ENCODE peak calls at places on chromosome 17, in four cellular contexts. R, G, D and L are unnamed samples.

GRCh38 chr17:50527155-50527762 is 5.3 kb upstream of the EPN3 start:
- DNase-seq in R (no peak), G (no peak), D (no peak), L (no peak)

GRCh38 chr17:79142375-79142774 is 67.8 kb downstream of the ENGASE start:
- DNase-seq in R (no peak), G (no peak), D (no peak), L (no peak)

GRCh38 chr17:12395733-12396354 is 269.8 kb upstream of the MYOCD start:
- DNase-seq in R (peak; percentile 34), G (peak; percentile 31), D (no peak), L (peak; percentile 8)

GRCh38 chr17:15264542-15264941 is 584 bp downstream of the PMP22 start:
- DNase-seq in R (no peak), G (no peak), D (no peak), L (no peak)

GRCh38 chr17:28911411-28912045 is 8.6 kb upstream of the DHRS13 start:
- DNase-seq in R (no peak), G (no peak), D (no peak), L (no peak)

GRCh38 chr17:29111816-29112499 is 68.2 kb downstream of the MYO18A start:
- DNase-seq in R (peak; percentile 73), G (peak; percentile 82), D (no peak), L (peak; percentile 41)

GRCh38 chr17:14790518-14790917 is 474.6 kb downstream of the PMP22 start:
- DNase-seq in R (no peak), G (no peak), D (no peak), L (no peak)

GRCh38 chr17:54666559-54666958 is 234.1 kb upstream of the TOM1L1 start:
- DNase-seq in R (no peak), G (no peak), D (no peak), L (no peak)

GRCh38 chr17:57228921-57229320 is 27.4 kb upstream of the MSI2 start:
- DNase-seq in R (no peak), G (no peak), D (no peak), L (no peak)

GRCh38 chr17:43405861-43406260 is 7.1 kb downstream of the ARL4D start:
- DNase-seq in R (no peak), G (no peak), D (no peak), L (no peak)

GRCh38 chr17:43409131-43409530 is 10.3 kb downstream of the ARL4D start:
- DNase-seq in R (no peak), G (no peak), D (no peak), L (no peak)

GRCh38 chr17:43403846-43404245 is 5.1 kb downstream of the ARL4D start:
- DNase-seq in R (no peak), G (peak; percentile 73), D (no peak), L (no peak)

GRCh38 chr17:43410557-43411368 is 12.0 kb downstream of the ARL4D start:
- DNase-seq in R (no peak), G (no peak), D (no peak), L (no peak)

DNA sequence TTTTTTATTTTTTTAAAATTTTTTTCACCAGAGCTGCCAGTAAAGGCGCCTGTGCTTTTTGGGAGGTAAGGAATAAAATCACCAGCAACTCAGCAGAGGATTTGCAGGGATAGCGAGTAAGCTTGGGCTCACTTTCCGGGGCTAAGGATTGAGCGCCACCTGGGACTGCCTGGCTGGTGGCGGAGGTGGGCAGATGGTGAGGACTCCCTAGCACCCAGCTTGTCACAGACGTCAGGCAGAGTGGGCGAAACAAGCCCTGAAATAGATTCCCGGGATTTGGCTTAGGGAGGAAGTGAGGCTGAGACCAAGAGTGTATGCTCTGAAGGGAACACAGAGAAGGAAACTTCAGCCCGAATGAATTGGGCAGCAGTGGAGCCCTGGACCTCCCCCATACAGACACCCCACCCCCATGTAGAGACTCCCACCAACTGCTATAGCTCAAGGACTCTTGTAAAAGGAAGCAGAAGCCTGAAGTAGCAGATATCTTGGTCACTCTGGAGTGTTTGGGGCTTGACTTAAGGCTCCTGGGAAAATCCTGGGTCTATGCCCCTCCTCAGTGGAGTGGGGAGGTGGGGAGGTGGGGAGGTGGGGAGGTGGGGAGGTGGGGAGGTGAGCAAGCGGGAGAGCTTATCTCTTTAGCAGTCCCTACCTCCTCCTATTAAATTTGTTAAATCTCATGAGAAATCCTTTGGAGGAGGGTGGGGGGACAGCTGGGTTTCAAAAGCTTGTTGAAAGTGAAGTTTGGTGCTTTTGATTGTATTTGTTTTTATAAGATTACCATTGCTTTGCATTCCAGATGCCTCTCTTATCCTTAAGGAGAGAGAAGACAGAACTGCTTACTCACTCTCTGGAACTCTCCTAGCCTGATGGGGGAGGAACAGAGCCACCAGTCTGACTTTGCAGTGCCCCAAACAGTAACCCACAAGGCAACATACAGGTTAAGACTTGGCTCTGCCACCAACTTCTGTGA is 8.2 kb downstream of the ARL4D start:
- DNase-seq in R (no peak), G (no peak), D (no peak), L (no peak)
- TF ChIP-seq PBX3 in R (no peak), G (peak; percentile 50), D (no peak), L (no peak)

GRCh38 chr17:9330903-9331272 is 244.7 kb downstream of the STX8 start:
- DNase-seq in R (no peak), G (no peak), D (no peak), L (no peak)

GRCh38 chr17:9331512-9332163 is 244.0 kb downstream of the STX8 start:
- DNase-seq in R (no peak), G (no peak), D (no peak), L (no peak)

GRCh38 chr17:9336817-9337216 is 238.8 kb downstream of the STX8 start:
- DNase-seq in R (no peak), G (no peak), D (peak; percentile 19), L (no peak)

GRCh38 chr17:9332164-9332527 is 243.5 kb downstream of the STX8 start:
- DNase-seq in R (no peak), G (no peak), D (no peak), L (no peak)

GRCh38 chr17:9334536-9335446 is 240.8 kb downstream of the STX8 start:
- DNase-seq in R (no peak), G (no peak), D (no peak), L (no peak)
- TF ChIP-seq PBX3 in R (no peak), G (no peak), D (no peak), L (no peak)

GRCh38 chr17:74970395-74970794 is 2.2 kb downstream of the HID1 start:
- DNase-seq in R (no peak), G (no peak), D (no peak), L (no peak)

GRCh38 chr17:74964988-74965622 is 7.5 kb downstream of the HID1 start:
- DNase-seq in R (no peak), G (no peak), D (no peak), L (no peak)

GRCh38 chr17:74971069-74971841 is 1.3 kb downstream of the HID1 start:
- DNase-seq in R (no peak), G (peak; percentile 91), D (no peak), L (no peak)

GRCh38 chr17:74971842-74972106 is 785 bp downstream of the HID1 start:
- DNase-seq in R (no peak), G (no peak), D (no peak), L (no peak)

GRCh38 chr17:74968361-74968780 is 4.2 kb downstream of the HID1 start:
- DNase-seq in R (no peak), G (no peak), D (no peak), L (no peak)
- TF ChIP-seq PBX3 in R (no peak), G (no peak), D (no peak), L (no peak)

GRCh38 chr17:3636154-3636907 is at the start of the genes CTNS and SHPK:
- DNase-seq in R (peak; percentile 99), G (peak; percentile 99), D (peak; percentile 68), L (peak; percentile 95)
- TF ChIP-seq PBX3 in R (peak; percentile 92), G (peak; percentile 98), D (peak; percentile 93), L (no peak)

DNA sequence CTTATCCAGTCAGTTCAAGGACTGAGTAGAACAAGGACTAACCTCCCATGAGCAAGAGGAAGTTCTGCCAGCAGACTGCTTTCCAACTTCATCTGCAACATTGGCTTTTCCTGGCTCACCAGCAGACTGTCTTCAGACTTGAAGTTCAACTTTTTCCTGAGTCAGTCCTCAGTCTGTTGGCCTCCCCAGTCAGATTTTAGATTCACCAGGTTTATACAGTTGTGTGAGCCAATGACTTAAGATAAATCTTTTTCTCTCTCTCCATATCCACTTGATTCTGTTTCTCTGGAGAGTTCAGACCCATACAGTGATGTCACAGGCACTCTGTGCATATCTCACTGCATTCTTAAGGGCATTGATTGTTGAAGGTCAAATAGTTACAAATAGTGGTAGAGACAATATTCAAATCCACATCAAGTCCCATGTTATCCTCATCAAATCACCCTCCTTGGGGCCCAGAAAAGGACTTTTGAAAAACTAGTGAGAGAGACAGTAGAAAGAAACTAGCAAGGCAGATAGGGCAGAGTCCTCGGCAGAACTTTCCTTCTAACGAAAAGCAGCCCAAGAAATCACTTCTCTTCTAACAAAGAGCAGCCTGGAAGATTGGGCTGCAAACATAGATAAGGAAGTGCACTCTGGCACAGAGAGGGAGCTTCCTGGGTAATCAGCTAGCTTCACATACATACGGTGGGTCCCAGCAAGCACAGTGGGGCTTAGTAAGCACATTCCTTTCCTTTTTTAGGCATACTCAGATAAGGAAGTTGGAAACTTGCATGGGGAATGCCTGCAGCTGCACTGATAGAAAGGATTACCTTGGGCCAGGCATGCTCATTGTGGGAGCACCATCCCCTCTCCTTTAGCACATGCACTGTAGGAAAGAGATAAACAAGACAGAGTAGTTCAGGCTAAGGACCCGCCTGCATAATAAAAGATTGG is 132.3 kb upstream of the FAM20A start:
- DNase-seq in R (no peak), G (no peak), D (no peak), L (peak; percentile 83)
- TF ChIP-seq PBX3 in R (no peak), G (no peak), D (no peak), L (no peak)

GRCh38 chr17:70920416-70920815 is 751.1 kb downstream of the KCNJ2 start:
- DNase-seq in R (no peak), G (no peak), D (no peak), L (no peak)

GRCh38 chr17:70916469-70916868 is 747.1 kb downstream of the KCNJ2 start:
- DNase-seq in R (no peak), G (no peak), D (no peak), L (no peak)

GRCh38 chr17:70924776-70925175 is 755.4 kb downstream of the KCNJ2 start:
- DNase-seq in R (no peak), G (no peak), D (no peak), L (no peak)

GRCh38 chr17:70919241-70919640 is 749.9 kb downstream of the KCNJ2 start:
- DNase-seq in R (no peak), G (no peak), D (no peak), L (no peak)
- TF ChIP-seq PBX3 in R (no peak), G (no peak), D (no peak), L (no peak)

GRCh38 chr17:65228734-65229390 is 91.7 kb downstream of the RGS9 start:
- DNase-seq in R (no peak), G (peak; percentile 90), D (peak; percentile 89), L (no peak)
- TF ChIP-seq PBX3 in R (no peak), G (peak; percentile 97), D (no peak), L (no peak)

GRCh38 chr17:32510466-32510865 is 23.7 kb downstream of the CDK5R1 start:
- DNase-seq in R (no peak), G (no peak), D (no peak), L (no peak)
- TF ChIP-seq PBX3 in R (no peak), G (no peak), D (no peak), L (no peak)

GRCh38 chr17:61384384-61385090 is 15.1 kb upstream of the TBX2 start:
- DNase-seq in R (no peak), G (peak; percentile 91), D (no peak), L (no peak)

GRCh38 chr17:61387011-61387410 is 12.6 kb upstream of the TBX2 start:
- DNase-seq in R (no peak), G (no peak), D (no peak), L (no peak)

GRCh38 chr17:61385091-61385868 is 14.4 kb upstream of the TBX2 start:
- DNase-seq in R (no peak), G (no peak), D (no peak), L (no peak)

GRCh38 chr17:61386251-61386650 is 13.4 kb upstream of the TBX2 start:
- DNase-seq in R (no peak), G (no peak), D (no peak), L (no peak)

GRCh38 chr17:61385869-61386245 is 13.8 kb upstream of the TBX2 start:
- DNase-seq in R (no peak), G (no peak), D (no peak), L (no peak)
- TF ChIP-seq PBX3 in R (no peak), G (no peak), D (no peak), L (no peak)